ENCODE peak calls at places on chromosomes 3 and 15, in nine cellular contexts. T, L, R, O, G, W, S, A and M are unnamed samples.

GRCh38 chr3:46006646-46007045 is 11.0 kb upstream of the FYCO1 start:
- DNase-seq in T (peak), L (peak), R (no peak), O (peak), G (no peak), W (no peak), S (no peak), A (no peak), M (no peak)

GRCh38 chr15:76994971-76995945 is at the start of gene PSTPIP1:
- DNase-seq in T (no peak), L (no peak), R (peak), O (no peak), G (no peak), W (peak), S (peak), A (no peak), M (no peak)

GRCh38 chr15:64009798-64010241 is 36.5 kb downstream of the DAPK2 start:
- DNase-seq in T (peak), L (no peak), R (no peak), O (peak), G (no peak), W (peak), S (peak), A (no peak), M (no peak)

GRCh38 chr3:71398157-71398836 is 185.2 kb downstream of the FOXP1 start:
- DNase-seq in T (no peak), L (no peak), R (no peak), O (peak), G (no peak), W (no peak), S (no peak), A (no peak), M (no peak)

GRCh38 chr3:62636235-62636826 is 238.9 kb downstream of the CADPS start:
- DNase-seq in T (no peak), L (no peak), R (no peak), O (no peak), G (no peak), W (no peak), S (no peak), A (no peak), M (no peak)

GRCh38 chr15:98292442-98293240 is 332.1 kb downstream of the ARRDC4 start:
- DNase-seq in T (no peak), L (peak), R (no peak), O (peak), G (peak), W (no peak), S (peak), A (peak), M (peak)

GRCh38 chr3:191235331-191236314 is 36.6 kb downstream of the OSTN start:
- DNase-seq in T (peak), L (peak), R (no peak), O (peak), G (peak), W (no peak), S (no peak), A (no peak), M (no peak)

GRCh38 chr15:74193305-74193718 is 9.3 kb downstream of the STRA6 start:
- DNase-seq in T (peak), L (peak), R (no peak), O (peak), G (no peak), W (no peak), S (no peak), A (no peak), M (no peak)

GRCh38 chr15:48643776-48644497 is 1.6 kb downstream of the FBN1 start:
- DNase-seq in T (no peak), L (peak), R (no peak), O (peak), G (no peak), W (no peak), S (no peak), A (no peak), M (no peak)

GRCh38 chr3:117633207-117633606 is 923.6 kb downstream of the TUSC7 start:
- DNase-seq in T (no peak), L (no peak), R (no peak), O (no peak), G (no peak), W (no peak), S (no peak), A (no peak), M (no peak)